ENCODE peak calls at places on chromosomes 5 and 9, in ten cellular contexts. F, R, U, H, S, X, Q, M, G and C are unnamed samples.

GRCh38 chr5:82560546-82560945 is 282.4 kb upstream of the RPS23 start:
- DNase-seq in F (no peak), R (no peak), U (no peak), H (no peak), S (no peak), X (no peak), Q (no peak), M (no peak), G (no peak), C (no peak)

GRCh38 chr5:16467363-16468219 is 2.0 kb upstream of the ZNF622 start:
- DNase-seq in F (no peak), R (no peak), U (no peak), H (no peak), S (no peak), X (no peak), Q (peak), M (no peak), G (no peak), C (no peak)

GRCh38 chr5:91245871-91246270 is 137.2 kb downstream of the ARRDC3 start:
- DNase-seq in F (no peak), R (no peak), U (no peak), H (no peak), S (no peak), X (no peak), Q (no peak), M (no peak), G (no peak), C (no peak)

GRCh38 chr9:29691758-29692407 is 2118.6 kb upstream of the C9orf72 start:
- DNase-seq in F (no peak), R (peak), U (peak), H (no peak), S (no peak), X (no peak), Q (no peak), M (no peak), G (peak), C (peak)

GRCh38 chr5:50352390-50352789 is 88.7 kb downstream of the EMB start:
- DNase-seq in F (no peak), R (no peak), U (no peak), H (no peak), S (no peak), X (no peak), Q (no peak), M (no peak), G (no peak), C (no peak)

GRCh38 chr5:164073013-164073535 is 567.7 kb downstream of the MAT2B start:
- DNase-seq in F (no peak), R (no peak), U (no peak), H (no peak), S (no peak), X (no peak), Q (no peak), M (no peak), G (no peak), C (no peak)

GRCh38 chr5:68456756-68457217 is 241.2 kb downstream of the PIK3R1 start:
- DNase-seq in F (no peak), R (peak), U (no peak), H (peak), S (no peak), X (peak), Q (peak), M (no peak), G (peak), C (peak)

GRCh38 chr5:108382784-108383358 is 973 bp upstream of the FBXL17 start:
- DNase-seq in F (no peak), R (no peak), U (no peak), H (no peak), S (no peak), X (no peak), Q (no peak), M (no peak), G (no peak), C (no peak)

GRCh38 chr5:73303139-73304079 is 130.4 kb downstream of the TMEM174 start:
- DNase-seq in F (no peak), R (peak), U (no peak), H (no peak), S (no peak), X (no peak), Q (no peak), M (no peak), G (peak), C (no peak)

GRCh38 chr5:96094904-96095303 is 133.3 kb upstream of the ELL2 start:
- DNase-seq in F (no peak), R (no peak), U (no peak), H (no peak), S (no peak), X (no peak), Q (no peak), M (no peak), G (no peak), C (peak)

GRCh38 chr5:72850113-72850512 is 33.7 kb downstream of the TNPO1 start:
- DNase-seq in F (no peak), R (no peak), U (no peak), H (no peak), S (no peak), X (no peak), Q (no peak), M (no peak), G (no peak), C (no peak)

GRCh38 chr5:56229106-56229505 is 4.0 kb downstream of the ANKRD55 start:
- DNase-seq in F (no peak), R (no peak), U (no peak), H (no peak), S (no peak), X (no peak), Q (no peak), M (no peak), G (no peak), C (no peak)

GRCh38 chr5:170053896-170054295 is 51.8 kb upstream of the FOXI1 start:
- DNase-seq in F (no peak), R (no peak), U (no peak), H (no peak), S (no peak), X (no peak), Q (peak), M (no peak), G (no peak), C (no peak)

GRCh38 chr5:57653636-57654290 is 171.2 kb upstream of the ACTBL2 start:
- DNase-seq in F (no peak), R (no peak), U (no peak), H (no peak), S (no peak), X (peak), Q (no peak), M (no peak), G (no peak), C (peak)

GRCh38 chr5:142697846-142698245 is 12.0 kb upstream of the FGF1 start:
- DNase-seq in F (peak), R (no peak), U (no peak), H (peak), S (no peak), X (peak), Q (no peak), M (no peak), G (peak), C (peak)

GRCh38 chr9:91972076-91972626 is 22.1 kb upstream of the ROR2 start:
- DNase-seq in F (no peak), R (no peak), U (no peak), H (no peak), S (no peak), X (no peak), Q (no peak), M (no peak), G (no peak), C (no peak)

GRCh38 chr9:101495810-101496209 is 37.8 kb upstream of the RNF20 start:
- DNase-seq in F (no peak), R (no peak), U (no peak), H (no peak), S (no peak), X (no peak), Q (peak), M (no peak), G (no peak), C (no peak)

GRCh38 chr9:19517202-19517942 is 108.6 kb downstream of the ACER2 start:
- DNase-seq in F (no peak), R (no peak), U (no peak), H (no peak), S (no peak), X (no peak), Q (no peak), M (no peak), G (peak), C (no peak)

GRCh38 chr9:16029056-16029615 is 476.3 kb downstream of the CCDC171 start:
- DNase-seq in F (no peak), R (no peak), U (no peak), H (no peak), S (no peak), X (no peak), Q (no peak), M (no peak), G (no peak), C (no peak)

GRCh38 chr5:94731471-94731870 is 113.0 kb downstream of the SLF1 start:
- DNase-seq in F (no peak), R (no peak), U (no peak), H (no peak), S (no peak), X (no peak), Q (no peak), M (no peak), G (no peak), C (no peak)

GRCh38 chr5:139640432-139641115 is 7.6 kb upstream of the CXXC5 start:
- DNase-seq in F (no peak), R (no peak), U (no peak), H (no peak), S (peak), X (peak), Q (no peak), M (no peak), G (no peak), C (no peak)

GRCh38 chr5:171422902-171423663 is 3.6 kb downstream of the FGF18 start:
- DNase-seq in F (no peak), R (no peak), U (no peak), H (no peak), S (peak), X (peak), Q (no peak), M (no peak), G (no peak), C (peak)

GRCh38 chr9:25677301-25678146 is 720 bp downstream of the TUSC1 start:
- DNase-seq in F (peak), R (peak), U (no peak), H (peak), S (peak), X (peak), Q (peak), M (no peak), G (peak), C (peak)

GRCh38 chr9:101209670-101210069 is 175.1 kb downstream of the BAAT start:
- DNase-seq in F (no peak), R (no peak), U (no peak), H (no peak), S (no peak), X (no peak), Q (no peak), M (no peak), G (no peak), C (no peak)

GRCh38 chr5:115463985-115464384 is 80.6 kb downstream of the FEM1C start:
- DNase-seq in F (no peak), R (no peak), U (no peak), H (no peak), S (no peak), X (no peak), Q (no peak), M (no peak), G (no peak), C (no peak)

GRCh38 chr5:144248015-144248414 is 77.3 kb downstream of the KCTD16 start:
- DNase-seq in F (no peak), R (no peak), U (no peak), H (no peak), S (no peak), X (no peak), Q (no peak), M (no peak), G (no peak), C (no peak)

GRCh38 chr9:89477811-89478583 is 19.9 kb downstream of the SEMA4D start:
- DNase-seq in F (peak), R (no peak), U (no peak), H (no peak), S (no peak), X (no peak), Q (peak), M (no peak), G (no peak), C (peak)

GRCh38 chr5:62791059-62791458 is 212.4 kb downstream of the LRRC70 start:
- DNase-seq in F (no peak), R (peak), U (peak), H (no peak), S (no peak), X (no peak), Q (peak), M (no peak), G (no peak), C (no peak)

GRCh38 chr5:36600847-36601527 is 5.4 kb upstream of the SLC1A3 start:
- DNase-seq in F (no peak), R (no peak), U (no peak), H (no peak), S (no peak), X (no peak), Q (no peak), M (no peak), G (no peak), C (no peak)

GRCh38 chr9:37998881-37999311 is 70.1 kb downstream of the SHB start:
- DNase-seq in F (no peak), R (no peak), U (peak), H (no peak), S (no peak), X (peak), Q (no peak), M (no peak), G (no peak), C (peak)

GRCh38 chr5:77292026-77292757 is 81.7 kb downstream of the PDE8B start:
- DNase-seq in F (no peak), R (no peak), U (no peak), H (no peak), S (no peak), X (no peak), Q (no peak), M (no peak), G (no peak), C (no peak)

GRCh38 chr9:122204491-122204890 is 24.3 kb downstream of the LHX6 start:
- DNase-seq in F (no peak), R (no peak), U (no peak), H (no peak), S (no peak), X (peak), Q (no peak), M (no peak), G (no peak), C (no peak)
- H3K27ac ChIP-seq in F (no peak), R (no peak), U (no peak), H (no peak), S (no peak), X (no peak), Q (no peak), M (no peak), G (no peak), C (no peak)

GRCh38 chr5:102869230-102869629 is 114.1 kb downstream of the PAM start:
- DNase-seq in F (no peak), R (no peak), U (no peak), H (no peak), S (no peak), X (no peak), Q (no peak), M (no peak), G (no peak), C (no peak)
- H3K4me3 ChIP-seq in F (no peak), R (no peak), U (no peak), H (no peak), S (no peak), X (no peak), Q (no peak), M (no peak), G (no peak), C (no peak)

GRCh38 chr9:134329886-134330285 is 3.6 kb downstream of the RXRA start:
- DNase-seq in F (no peak), R (no peak), U (no peak), H (no peak), S (no peak), X (peak), Q (no peak), M (no peak), G (peak), C (peak)

GRCh38 chr9:134328341-134328840 is 2.1 kb downstream of the RXRA start:
- DNase-seq in F (no peak), R (no peak), U (no peak), H (no peak), S (no peak), X (peak), Q (peak), M (no peak), G (no peak), C (no peak)

GRCh38 chr9:134327671-134328231 is 1.5 kb downstream of the RXRA start:
- DNase-seq in F (no peak), R (no peak), U (no peak), H (no peak), S (no peak), X (peak), Q (no peak), M (no peak), G (no peak), C (no peak)

GRCh38 chr9:134329576-134329855 is 3.3 kb downstream of the RXRA start:
- DNase-seq in F (no peak), R (no peak), U (no peak), H (no peak), S (no peak), X (peak), Q (no peak), M (no peak), G (peak), C (peak)

DNA sequence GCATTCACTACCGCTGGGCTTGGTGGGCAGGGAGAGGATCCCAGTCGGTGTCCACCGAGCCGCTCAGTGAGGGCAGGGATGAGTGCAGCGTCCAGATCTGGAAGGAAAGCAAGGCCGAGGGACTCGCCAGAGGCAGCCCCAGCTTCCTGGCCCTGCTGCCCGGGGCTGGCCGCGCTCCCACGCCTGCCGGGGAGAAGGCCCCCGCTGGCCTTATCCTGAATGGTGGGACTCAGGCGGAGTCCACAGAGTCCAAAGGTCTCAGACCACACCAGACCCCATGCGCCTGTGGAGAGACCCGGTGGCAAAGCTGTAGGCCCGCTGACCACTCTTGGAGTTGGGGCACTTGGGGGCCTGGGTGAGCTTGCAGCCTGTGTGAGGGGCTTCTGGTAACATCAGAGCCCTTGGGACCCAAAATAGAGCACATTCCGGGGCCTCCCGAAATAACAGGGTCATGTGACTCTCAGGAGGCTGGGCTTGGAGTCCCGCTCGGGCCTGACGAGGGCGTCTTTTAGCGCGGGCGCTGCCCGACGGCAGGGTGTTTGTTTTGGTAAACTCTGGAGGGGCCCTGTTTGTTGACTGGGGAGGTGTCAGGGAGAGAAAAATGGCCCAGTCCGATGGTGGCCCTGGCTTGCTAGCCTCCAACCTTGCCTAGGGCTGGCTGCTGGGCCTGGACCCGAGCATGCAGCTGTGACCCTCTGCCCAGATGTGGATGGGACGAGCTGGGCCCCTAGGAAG is 2.8 kb downstream of the RXRA start:
- DNase-seq in F (peak), R (no peak), U (no peak), H (no peak), S (no peak), X (peak), Q (no peak), M (no peak), G (peak), C (peak)
- TF ChIP-seq POLR2A in F (peak), R (no peak), U (no peak), H (no peak), S (no peak), X (no peak), Q (no peak), M (no peak), G (no peak), C (no peak)

GRCh38 chr9:98519641-98520040 is 189.1 kb downstream of the GABBR2 start:
- DNase-seq in F (no peak), R (no peak), U (no peak), H (no peak), S (no peak), X (no peak), Q (no peak), M (no peak), G (no peak), C (no peak)

GRCh38 chr9:98522487-98522886 is 186.2 kb downstream of the GABBR2 start:
- DNase-seq in F (no peak), R (no peak), U (no peak), H (no peak), S (no peak), X (no peak), Q (peak), M (no peak), G (no peak), C (no peak)

GRCh38 chr9:98523231-98523901 is 185.4 kb downstream of the GABBR2 start:
- DNase-seq in F (no peak), R (peak), U (no peak), H (no peak), S (no peak), X (no peak), Q (peak), M (no peak), G (no peak), C (no peak)

GRCh38 chr9:98520221-98520920 is 188.4 kb downstream of the GABBR2 start:
- DNase-seq in F (no peak), R (no peak), U (no peak), H (no peak), S (no peak), X (no peak), Q (peak), M (no peak), G (no peak), C (no peak)

DNA sequence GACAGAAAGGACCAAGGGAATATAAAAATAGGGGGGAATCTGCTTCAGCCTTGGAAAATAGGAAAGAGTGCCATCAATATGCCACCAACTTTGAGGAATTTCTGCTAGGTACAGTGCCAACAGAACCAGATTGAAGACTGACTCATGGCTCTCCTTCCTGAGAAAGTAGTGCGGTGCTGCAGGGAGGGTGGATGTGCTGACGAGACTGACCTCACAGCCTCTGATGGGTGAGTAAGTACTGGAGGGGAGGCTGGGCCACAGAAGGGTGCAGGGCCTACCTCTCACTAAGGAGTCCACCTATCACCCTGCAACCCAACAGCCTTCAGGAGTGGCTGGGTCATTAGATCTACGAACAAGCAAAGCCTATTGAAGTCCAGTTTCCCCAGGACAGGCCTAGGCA is 187.6 kb downstream of the GABBR2 start:
- DNase-seq in F (no peak), R (no peak), U (no peak), H (no peak), S (no peak), X (no peak), Q (peak), M (no peak), G (no peak), C (peak)
- H3K27ac ChIP-seq in F (no peak), R (no peak), U (no peak), H (no peak), S (no peak), X (no peak), Q (peak), M (no peak), G (no peak), C (no peak)